ENCODE peak calls at places on chromosomes 16 and 17, in four cellular contexts. O, R, E and U are unnamed samples.

GRCh38 chr17:65143899-65144590 is 6.9 kb downstream of the RGS9 start:
- DNase-seq in E (no peak), O (no peak), R (no peak), U (no peak)

GRCh38 chr17:50843150-50843905 is 7.9 kb downstream of the WFIKKN2 start:
- DNase-seq in E (no peak), R (no peak), O (no peak), U (no peak)

GRCh38 chr16:29678691-29679267 is at the start of gene QPRT:
- DNase-seq in O (no peak), R (no peak), E (no peak), U (no peak)

GRCh38 chr16:75614247-75614897 is 8.7 kb downstream of the ADAT1 start:
- DNase-seq in E (peak; percentile 84), R (no peak), O (no peak), U (no peak)

GRCh38 chr16:47311738-47312505 is 148.9 kb downstream of the ITFG1 start:
- DNase-seq in O (no peak), E (peak; percentile 61), R (no peak), U (no peak)

GRCh38 chr16:55056585-55057520 is 126.2 kb downstream of the IRX5 start:
- DNase-seq in O (no peak), E (no peak), R (no peak), U (no peak)

GRCh38 chr16:69064789-69065313 is 40.6 kb upstream of the HAS3 start:
- DNase-seq in O (no peak), E (no peak), R (no peak), U (no peak)

GRCh38 chr17:1718362-1719165 is 5.9 kb upstream of the WDR81 start:
- DNase-seq in O (peak; percentile 84), E (no peak), R (no peak), U (no peak)

GRCh38 chr17:17437461-17437860 is 39.3 kb upstream of the MED9 start:
- DNase-seq in R (no peak), E (no peak), O (no peak), U (no peak)

GRCh38 chr17:75693500-75694481 is 26.7 kb downstream of the SAP30BP start:
- DNase-seq in O (peak; percentile 92), R (no peak), E (peak; percentile 99), U (peak; percentile 97)

GRCh38 chr17:31830971-31831755 is 27.9 kb downstream of the COPRS start:
- DNase-seq in E (no peak), O (no peak), R (no peak), U (no peak)

GRCh38 chr16:380837-381787 is 666 bp downstream of the PGAP6 start:
- DNase-seq in O (peak; percentile 86), R (no peak), E (no peak), U (no peak)

GRCh38 chr16:88510091-88510719 is 57.1 kb downstream of the ZFPM1 start:
- DNase-seq in E (no peak), R (no peak), O (no peak), U (peak; percentile 73)

GRCh38 chr17:49388290-49388640 is 26.2 kb upstream of the ZNF652 start:
- DNase-seq in R (no peak), O (no peak), E (no peak), U (no peak)

GRCh38 chr17:77504652-77505459 is 364.1 kb downstream of the SEC14L1 start:
- DNase-seq in E (no peak), O (no peak), R (no peak), U (no peak)

GRCh38 chr16:72255785-72256184 is 83.8 kb upstream of the PMFBP1 start:
- DNase-seq in E (no peak), O (no peak), R (no peak), U (no peak)

GRCh38 chr17:20852541-20853370 is 190.1 kb downstream of the USP22 start:
- DNase-seq in E (peak; percentile 35), R (no peak), O (peak; percentile 52), U (peak; percentile 61)

GRCh38 chr17:42409467-42410351 is 13.3 kb downstream of the CAVIN1 start:
- DNase-seq in R (peak; percentile 40), O (no peak), E (no peak), U (peak; percentile 79)

GRCh38 chr17:47815106-47815918 is 6.3 kb downstream of the OSBPL7 start:
- DNase-seq in E (no peak), O (no peak), R (no peak), U (no peak)

GRCh38 chr17:76567634-76568432 is 17.8 kb downstream of the ST6GALNAC2 start:
- DNase-seq in E (peak; percentile 22), O (peak; percentile 86), R (peak; percentile 75), U (no peak)

GRCh38 chr17:80665792-80666191 is 121.2 kb downstream of the RPTOR start:
- DNase-seq in O (no peak), R (no peak), E (no peak), U (no peak)

GRCh38 chr17:80667462-80668277 is 123.0 kb downstream of the RPTOR start:
- DNase-seq in O (no peak), R (no peak), E (no peak), U (no peak)

GRCh38 chr17:80671039-80671822 is 126.6 kb downstream of the RPTOR start:
- DNase-seq in R (no peak), E (no peak), O (no peak), U (no peak)

GRCh38 chr17:80666867-80667266 is 122.2 kb downstream of the RPTOR start:
- DNase-seq in O (no peak), E (no peak), R (no peak), U (no peak)

DNA sequence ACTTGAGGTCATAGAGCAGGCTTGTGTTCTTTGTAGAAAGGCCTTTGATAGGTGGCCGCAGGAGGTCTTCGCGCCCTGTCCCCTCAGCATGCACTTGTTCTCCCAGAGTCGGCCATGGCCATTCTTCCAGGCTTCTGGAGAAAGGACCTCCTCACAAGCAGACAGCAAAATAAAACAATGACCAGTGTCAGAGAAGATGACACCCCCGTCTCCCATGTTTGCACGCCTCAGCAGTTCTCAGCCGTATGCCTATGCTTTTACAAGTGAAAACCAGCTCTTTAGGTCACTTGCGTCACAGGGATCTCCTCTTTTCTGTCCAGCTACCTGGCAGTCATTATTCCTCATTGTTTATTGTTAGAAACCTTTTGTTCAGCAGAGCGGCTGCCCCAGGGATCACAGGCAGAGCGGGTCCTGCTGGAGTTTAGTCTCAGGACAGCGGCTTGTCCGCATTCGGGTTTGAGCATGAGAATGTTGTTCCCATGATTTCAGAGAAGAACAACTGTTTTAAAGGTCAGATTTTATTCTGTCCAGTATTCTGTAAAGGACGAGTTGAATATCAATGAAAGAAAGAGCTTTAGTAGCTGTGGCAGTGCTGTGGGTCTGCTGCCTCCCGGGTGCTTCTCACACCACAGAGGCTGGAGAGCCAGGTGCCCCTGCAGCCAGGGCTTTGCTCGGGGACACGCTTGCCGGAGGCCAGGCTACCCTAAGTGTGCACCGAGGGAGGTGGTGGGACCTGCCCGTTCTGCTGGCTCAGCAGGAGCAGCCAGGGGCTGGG is 123.9 kb downstream of the RPTOR start:
- DNase-seq in O (no peak), R (no peak), E (no peak), U (no peak)
- H3K4me1 ChIP-seq in O (peaks cover 15% of the 10 kb centered on the region), R (no peaks in the 10 kb centered on the region), E (no peaks in the 10 kb centered on the region), U (no peaks in the 10 kb centered on the region)

DNA sequence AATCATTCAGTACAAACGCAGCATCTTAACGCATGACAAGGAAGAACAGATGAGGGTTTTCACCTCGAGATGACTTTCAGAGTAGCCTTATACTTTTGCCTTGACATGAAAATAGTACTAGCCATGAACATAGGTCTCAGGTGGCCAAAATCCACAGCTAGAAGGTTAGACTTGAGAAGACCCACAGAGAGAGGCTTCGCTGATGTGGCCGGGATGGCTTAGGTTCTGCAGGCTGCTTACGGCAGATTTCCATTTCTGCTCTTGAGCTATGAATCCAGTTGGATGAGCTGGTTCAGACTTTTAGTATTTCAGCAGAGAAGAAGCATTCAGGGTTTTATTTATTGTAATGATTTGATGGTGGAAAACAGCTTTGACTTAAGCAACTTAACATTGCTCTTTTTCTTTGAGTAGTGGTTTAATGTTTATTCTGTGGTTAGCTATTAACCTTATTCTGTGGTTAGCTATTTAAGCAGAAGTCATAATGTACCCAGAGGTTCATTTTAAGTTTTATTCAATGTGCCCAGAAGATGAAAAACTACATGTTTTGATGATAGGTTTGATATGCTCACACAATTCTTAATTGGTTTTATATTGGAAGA is 7.6 kb downstream of the KRT24 start:
- DNase-seq in R (no peak), O (no peak), E (peak; percentile 34), U (no peak)
- H3K27ac ChIP-seq in R (no peak overlapping the region), O (peak overlapping the region; percentile 55), E (no peak overlapping the region), U (no peak overlapping the region)

GRCh38 chr16:11386054-11386680 is 40.9 kb downstream of the RMI2 start:
- DNase-seq in O (peak; percentile 48), E (no peak), R (no peak), U (no peak)

GRCh38 chr16:11384956-11385586 is 39.8 kb downstream of the RMI2 start:
- DNase-seq in E (no peak), R (no peak), O (peak; percentile 69), U (no peak)

GRCh38 chr16:11384184-11384955 is 39.1 kb downstream of the RMI2 start:
- DNase-seq in R (no peak), O (peak; percentile 61), E (no peak), U (no peak)

GRCh38 chr16:11389083-11389482 is 43.8 kb downstream of the RMI2 start:
- DNase-seq in R (no peak), O (peak; percentile 51), E (no peak), U (no peak)

GRCh38 chr16:11386791-11387546 is 41.7 kb downstream of the RMI2 start:
- DNase-seq in R (peak; percentile 57), O (peak; percentile 69), E (no peak), U (no peak)
- TF ChIP-seq CTCF in R (no peak), O (no peak), E (no peak), U (peak; percentile 23)

GRCh38 chr17:7019406-7019805 is 3.4 kb upstream of the BCL6B start:
- DNase-seq in R (no peak), E (no peak), O (peak; percentile 73), U (no peak)

GRCh38 chr17:7020894-7021664 is 1.8 kb upstream of the BCL6B start:
- DNase-seq in R (no peak), O (peak; percentile 53), E (no peak), U (no peak)

GRCh38 chr17:7017827-7018200 is 5.0 kb upstream of the BCL6B start:
- DNase-seq in O (peak; percentile 60), R (no peak), E (no peak), U (no peak)

GRCh38 chr17:7018331-7018964 is 4.4 kb upstream of the BCL6B start:
- DNase-seq in E (no peak), O (peak; percentile 85), R (no peak), U (no peak)

GRCh38 chr17:7019839-7020519 is 2.9 kb upstream of the BCL6B start:
- DNase-seq in E (peak; percentile 51), R (peak; percentile 57), O (peak; percentile 80), U (no peak)
- H3K4me1 ChIP-seq in E (peaks cover 19% of the 10 kb centered on the region), R (peaks cover 45% of the 10 kb centered on the region), O (peaks cover 7% of the 10 kb centered on the region), U (peaks cover 7% of the 10 kb centered on the region)

GRCh38 chr17:10106067-10106466 is 92.3 kb downstream of the GAS7 start:
- DNase-seq in R (no peak), O (peak; percentile 57), E (no peak), U (no peak)
- H3K27ac ChIP-seq in R (peak overlapping the region; percentile 31), O (no peak overlapping the region), E (no peak overlapping the region), U (no peak overlapping the region)

GRCh38 chr17:44205962-44206824 is 6.5 kb upstream of the ATXN7L3 start:
- DNase-seq in E (peak; percentile 23), R (no peak), O (no peak), U (no peak)
- TF ChIP-seq CTCF in E (peak; percentile 39), R (no peak), O (no peak), U (no peak)